ENCODE peak calls at places on chromosomes 2 and 18, in seven cellular contexts. A is cerebellar cortex; J is astrocyte of the spinal cord; W is AG04449; B is iPS-NIHi11; P is EL; O is stimulated activated CD4-positive, alpha-beta T cell treated with anti-CD3 and anti-CD28 coated beads, TNF-alpha, amount 100 ng/mL, for 4 hours. U is an unnamed sample.

GRCh38 chr18:55555628-55556027 is 32.4 kb downstream of the TCF4 start:
- DNase-seq in A (no peak), J (no peak), W (no peak), B (no peak), P (no peak), O (no peak), U (no peak)

GRCh38 chr18:3710712-3711269 is 260.8 kb downstream of the TGIF1 start:
- DNase-seq in A (peak; percentile 74), J (no peak), W (no peak), B (no peak), P (peak; percentile 48), O (no peak), U (no peak)

GRCh38 chr18:14747513-14748474 is at the start of gene ANKRD30B:
- DNase-seq in A (no peak), J (no peak), W (no peak), B (peak; percentile 21), P (no peak), O (no peak), U (peak; percentile 26)

GRCh38 chr2:191521608-191522208 is 156.2 kb upstream of the NABP1 start:
- DNase-seq in A (peak; percentile 9), J (peak; percentile 48), W (no peak), B (peak; percentile 38), P (peak; percentile 51), O (no peak), U (no peak)

GRCh38 chr2:162221064-162221463 is 22.2 kb downstream of the FAP start:
- DNase-seq in A (peak; percentile 55), J (peak; percentile 70), W (no peak), B (peak; percentile 79), P (peak; percentile 67), O (peak; percentile 25), U (peak; percentile 79)

GRCh38 chr2:126979604-126980003 is 80.9 kb downstream of the TEX51 start:
- DNase-seq in A (no peak), J (no peak), W (no peak), B (no peak), P (no peak), O (no peak), U (no peak)

GRCh38 chr18:13440277-13441248 is 222.0 kb downstream of the LDLRAD4 start:
- DNase-seq in A (no peak), J (no peak), W (no peak), B (no peak), P (no peak), O (no peak), U (no peak)

GRCh38 chr18:50853863-50854271 is 25.1 kb upstream of the ME2 start:
- DNase-seq in A (no peak), J (peak; percentile 46), W (no peak), B (no peak), P (peak; percentile 65), O (no peak), U (no peak)

GRCh38 chr2:10918661-10919414 is 7.1 kb downstream of the KCNF1 start:
- DNase-seq in A (no peak), J (no peak), W (no peak), B (no peak), P (no peak), O (no peak), U (no peak)

GRCh38 chr2:33363599-33364300 is 112.7 kb upstream of the RASGRP3 start:
- DNase-seq in A (no peak), J (no peak), W (peak; percentile 60), B (no peak), P (peak; percentile 62), O (no peak), U (no peak)

GRCh38 chr2:235729182-235729929 is 235.5 kb downstream of the AGAP1 start:
- DNase-seq in A (no peak), J (no peak), W (no peak), B (no peak), P (no peak), O (no peak), U (no peak)

GRCh38 chr2:230012242-230012884 is 56.4 kb downstream of the SLC16A14 start:
- DNase-seq in A (no peak), J (no peak), W (no peak), B (no peak), P (no peak), O (no peak), U (no peak)

GRCh38 chr2:112692914-112693313 is 27.9 kb upstream of the NT5DC4 start:
- DNase-seq in A (no peak), J (peak; percentile 13), W (no peak), B (no peak), P (no peak), O (no peak), U (no peak)

U was measured in D341Med.